ENCODE peak calls at places on chromosomes 12 and 14, in four cellular contexts. T is A549, Q is progenitor cell of endocrine pancreas, B is pancreas. D is an unnamed sample.

GRCh38 chr12:78392918-78393317 is 471.7 kb upstream of the SYT1 start:
- DNase-seq in T (no peak), Q (no peak), B (no peak), D (no peak)

GRCh38 chr14:27236601-27237000 is 638.8 kb upstream of the NOVA1 start:
- DNase-seq in T (no peak), Q (no peak), B (no peak), D (no peak)

GRCh38 chr12:65279387-65280112 is 1.1 kb downstream of the MSRB3 start:
- DNase-seq in T (no peak), Q (no peak), B (no peak), D (no peak)

GRCh38 chr14:93078830-93079229 is 36.9 kb downstream of the ITPK1 start:
- DNase-seq in T (no peak), Q (no peak), B (no peak), D (no peak)

GRCh38 chr14:58282925-58283593 is 15.3 kb upstream of the ARID4A start:
- DNase-seq in T (no peak), Q (no peak), B (no peak), D (no peak)

GRCh38 chr14:62143235-62143634 is 381.0 kb downstream of the SNAPC1 start:
- DNase-seq in T (no peak), Q (no peak), B (no peak), D (no peak)

GRCh38 chr12:55736780-55737580 is 5.9 kb upstream of the GDF11 start:
- DNase-seq in T (peak), Q (peak), B (peak), D (peak)

GRCh38 chr12:40248585-40249297 is 23.9 kb downstream of the LRRK2 start:
- DNase-seq in T (no peak), Q (no peak), B (no peak), D (no peak)

GRCh38 chr14:37027188-37027824 is 145.1 kb downstream of the SLC25A21 start:
- DNase-seq in T (no peak), Q (no peak), B (no peak), D (no peak)

GRCh38 chr12:89817501-89818226 is 109.0 kb upstream of the ATP2B1 start:
- DNase-seq in T (no peak), Q (no peak), B (no peak), D (no peak)

GRCh38 chr14:101077511-101078074 is 174.1 kb upstream of the RTL1 start:
- DNase-seq in T (no peak), Q (no peak), B (peak), D (no peak)

GRCh38 chr12:71799105-71799504 is 40.5 kb upstream of the TBC1D15 start:
- DNase-seq in T (no peak), Q (no peak), B (no peak), D (no peak)

GRCh38 chr14:31127690-31128089 is 79.9 kb downstream of the HECTD1 start:
- DNase-seq in T (no peak), Q (no peak), B (no peak), D (no peak)

GRCh38 chr14:64337901-64338615 is 43.9 kb upstream of the ESR2 start:
- DNase-seq in T (peak), Q (peak), B (peak), D (peak)

GRCh38 chr12:52464921-52465320 is 8.7 kb downstream of the KRT6C start:
- DNase-seq in T (no peak), Q (no peak), B (no peak), D (no peak)

GRCh38 chr12:79737875-79738718 is 47.3 kb upstream of the PAWR start:
- DNase-seq in T (peak), Q (no peak), B (peak), D (peak)

GRCh38 chr12:27014085-27014858 is at the start of gene TM7SF3:
- DNase-seq in T (peak), Q (peak), B (peak), D (peak)

GRCh38 chr12:77047341-77048202 is 17.8 kb downstream of the E2F7 start:
- DNase-seq in T (no peak), Q (no peak), B (no peak), D (no peak)
- TF ChIP-seq CTCF in T (no peak), Q (no peak), B (no peak), D (no peak)

GRCh38 chr12:57009949-57010626 is 3.7 kb upstream of the ZBTB39 start:
- DNase-seq in T (no peak), Q (no peak), B (no peak), D (no peak)

GRCh38 chr12:57011438-57012424 is 4.6 kb downstream of the TAC3 start:
- DNase-seq in T (no peak), Q (no peak), B (no peak), D (no peak)

GRCh38 chr12:57016348-57016747 is at the start of gene TAC3:
- DNase-seq in T (no peak), Q (no peak), B (no peak), D (no peak)

GRCh38 chr12:57010627-57011224 is 4.4 kb upstream of the ZBTB39 start:
- DNase-seq in T (no peak), Q (no peak), B (no peak), D (no peak)

GRCh38 chr12:57012600-57013465 is 3.5 kb downstream of the TAC3 start:
- DNase-seq in T (no peak), Q (no peak), B (no peak), D (no peak)
- TF ChIP-seq CTCF in T (no peak), Q (peak), B (no peak), D (no peak)

GRCh38 chr14:105470812-105471771 is 3.5 kb upstream of the CRIP2 start:
- DNase-seq in T (no peak), Q (no peak), B (no peak), D (peak)
- TF ChIP-seq CTCF in T (no peak), Q (peak), B (no peak), D (peak)

DNA sequence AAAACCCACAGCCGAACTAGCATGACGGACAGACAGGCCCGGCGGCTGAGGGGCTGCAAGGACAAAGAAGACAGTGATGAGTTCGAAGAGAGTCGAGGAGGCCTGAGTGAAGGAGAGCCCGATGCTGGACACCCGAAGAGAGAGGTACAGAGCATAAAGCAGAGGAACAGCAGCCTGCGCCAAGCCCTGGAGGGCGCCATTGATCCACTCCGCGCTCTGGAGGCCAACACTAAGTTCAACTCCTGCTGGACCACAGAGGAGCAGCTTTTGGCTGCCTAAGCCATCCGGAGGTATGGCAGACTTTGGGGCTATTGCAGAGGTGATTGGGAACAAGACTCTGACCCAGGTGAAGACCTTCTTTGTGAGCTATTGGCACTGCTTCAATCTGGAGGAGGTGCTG is 7.8 kb upstream of the PLXNC1 start:
- DNase-seq in T (no peak), Q (no peak), B (no peak), D (peak)
- TF ChIP-seq CTCF in T (peak), Q (peak), B (no peak), D (no peak)

GRCh38 chr12:117603316-117604113 is 242.1 kb upstream of the NOS1 start:
- DNase-seq in T (no peak), Q (no peak), B (no peak), D (no peak)

GRCh38 chr12:117606945-117607344 is 245.5 kb upstream of the NOS1 start:
- DNase-seq in T (no peak), Q (no peak), B (no peak), D (no peak)

GRCh38 chr12:117607778-117608177 is 246.4 kb upstream of the NOS1 start:
- DNase-seq in T (no peak), Q (no peak), B (no peak), D (no peak)

DNA sequence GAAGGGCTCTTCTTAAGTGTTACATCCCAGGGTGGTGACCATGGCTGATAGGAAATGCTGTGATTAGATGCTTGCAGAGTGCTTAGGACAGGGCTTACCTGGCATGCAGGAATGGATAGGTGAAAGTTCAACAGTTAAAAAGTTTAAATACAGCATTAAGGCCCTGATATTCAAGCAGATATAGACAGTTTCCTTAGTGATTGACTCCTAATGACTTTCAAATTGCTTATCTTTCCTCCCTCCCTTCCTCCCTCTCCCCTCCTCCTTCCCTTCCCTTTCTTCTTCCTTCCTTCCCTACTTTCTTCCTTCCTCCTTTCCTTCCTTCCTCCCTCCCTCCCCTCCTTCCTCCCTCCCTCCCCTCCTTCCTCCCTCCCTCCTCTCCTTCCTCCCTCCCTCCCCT is 244.6 kb upstream of the NOS1 start:
- DNase-seq in T (no peak), Q (no peak), B (no peak), D (no peak)
- TF ChIP-seq CTCF in T (no peak), Q (no peak), B (no peak), D (no peak)

GRCh38 chr12:121025442-121026226 is 9.3 kb upstream of the C12orf43 start:
- DNase-seq in T (no peak), Q (no peak), B (no peak), D (no peak)

GRCh38 chr12:121030576-121031212 is 8.4 kb downstream of the OASL start:
- DNase-seq in T (no peak), Q (no peak), B (no peak), D (no peak)

GRCh38 chr12:121022713-121023112 is 6.4 kb upstream of the C12orf43 start:
- DNase-seq in T (no peak), Q (no peak), B (no peak), D (no peak)

GRCh38 chr12:121023799-121024198 is 7.5 kb upstream of the C12orf43 start:
- DNase-seq in T (no peak), Q (no peak), B (no peak), D (no peak)

GRCh38 chr12:121026274-121027045 is 10.2 kb upstream of the C12orf43 start:
- DNase-seq in T (no peak), Q (no peak), B (no peak), D (no peak)
- TF ChIP-seq CTCF in T (no peak), Q (peak), B (no peak), D (no peak)

GRCh38 chr12:105427883-105428282 is 97.4 kb downstream of the C12orf75 start:
- DNase-seq in T (no peak), Q (no peak), B (no peak), D (no peak)
- TF ChIP-seq CTCF in T (no peak), Q (no peak), B (no peak), D (no peak)

GRCh38 chr14:24442240-24443052 is at the start of gene SDR39U1:
- DNase-seq in T (peak), Q (peak), B (peak), D (peak)
- TF ChIP-seq CTCF in T (no peak), Q (peak), B (no peak), D (no peak)

GRCh38 chr14:57268161-57269067 is at the start of the genes AP5M1 and EXOC5:
- DNase-seq in T (peak), Q (peak), B (peak), D (peak)
- TF ChIP-seq CTCF in T (peak), Q (no peak), B (no peak), D (no peak)

GRCh38 chr12:105451798-105452197 is 121.3 kb downstream of the C12orf75 start:
- DNase-seq in T (no peak), Q (no peak), B (no peak), D (no peak)

GRCh38 chr12:105457026-105457425 is 126.5 kb downstream of the C12orf75 start:
- DNase-seq in T (no peak), Q (no peak), B (no peak), D (no peak)

GRCh38 chr12:105454688-105455087 is 124.2 kb downstream of the C12orf75 start:
- DNase-seq in T (no peak), Q (no peak), B (no peak), D (no peak)

GRCh38 chr12:105453306-105453705 is 122.8 kb downstream of the C12orf75 start:
- DNase-seq in T (no peak), Q (no peak), B (no peak), D (no peak)

DNA sequence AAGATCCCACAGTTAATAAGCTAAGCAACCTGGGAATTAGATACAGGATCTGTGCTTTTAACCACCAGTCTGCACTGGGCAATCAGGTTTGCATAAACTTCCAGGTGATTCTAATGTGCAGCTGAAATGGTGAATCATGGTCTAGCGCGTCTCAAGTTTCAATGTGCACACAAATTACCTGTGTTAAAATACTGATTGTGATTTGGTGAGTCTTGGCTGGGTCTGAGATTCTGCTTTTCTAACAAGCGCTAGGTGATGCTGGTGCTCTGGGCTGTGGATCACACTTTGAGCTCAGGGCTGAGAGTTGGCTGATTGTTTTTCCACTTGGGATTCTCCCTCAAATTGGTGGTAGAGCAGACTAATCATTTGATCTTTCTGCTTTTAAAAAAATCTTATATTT is 124.8 kb downstream of the C12orf75 start:
- DNase-seq in T (no peak), Q (no peak), B (no peak), D (no peak)
- TF ChIP-seq CTCF in T (no peak), Q (no peak), B (no peak), D (no peak)